ENCODE peak calls at places on chromosomes 1 and 21, in seven cellular contexts. One of them, this sample, is unnamed.

GRCh38 chr21:9839011-9839661 is 682.2 kb upstream of the TPTE start:
- DNase-seq in stromal cell of bone marrow: no peak
- DNase-seq in nucleus accumbens: no peak
- DNase-seq in activated T-cell treated with anti-CD3 and anti-CD28 coated beads, Interleukin-2, amount 50 U/mL, for 1 hour: no peak
- DNase-seq in fibroblast of lung: no peak
- DNase-seq in NCI-H2081 treated with DMSO at 0.1 percent for 48 hours: no peak
- DNase-seq in smooth muscle cell of the brain vasculature: no peak
- DNase-seq in this sample: no peak

GRCh38 chr1:108038837-108039236 is 73.9 kb upstream of the VAV3 start:
- DNase-seq in fibroblast of lung: no peak
- DNase-seq in stromal cell of bone marrow: no peak
- DNase-seq in activated T-cell treated with anti-CD3 and anti-CD28 coated beads, Interleukin-2, amount 50 U/mL, for 1 hour: no peak
- DNase-seq in NCI-H2081 treated with DMSO at 0.1 percent for 48 hours: no peak
- DNase-seq in smooth muscle cell of the brain vasculature: no peak
- DNase-seq in nucleus accumbens: no peak
- DNase-seq in this sample: no peak

GRCh38 chr1:205454903-205455335 is 926 bp downstream of the BLACAT1 start:
- DNase-seq in activated T-cell treated with anti-CD3 and anti-CD28 coated beads, Interleukin-2, amount 50 U/mL, for 1 hour: no peak
- DNase-seq in fibroblast of lung: no peak
- DNase-seq in stromal cell of bone marrow: no peak
- DNase-seq in nucleus accumbens: no peak
- DNase-seq in NCI-H2081 treated with DMSO at 0.1 percent for 48 hours: no peak
- DNase-seq in smooth muscle cell of the brain vasculature: no peak
- DNase-seq in this sample: no peak

GRCh38 chr1:244712669-244713068 is 59.7 kb downstream of the DESI2 start:
- DNase-seq in activated T-cell treated with anti-CD3 and anti-CD28 coated beads, Interleukin-2, amount 50 U/mL, for 1 hour: no peak
- DNase-seq in fibroblast of lung: no peak
- DNase-seq in nucleus accumbens: no peak
- DNase-seq in NCI-H2081 treated with DMSO at 0.1 percent for 48 hours: no peak
- DNase-seq in stromal cell of bone marrow: no peak
- DNase-seq in smooth muscle cell of the brain vasculature: no peak
- DNase-seq in this sample: no peak

GRCh38 chr1:235617808-235618207 is 31.8 kb downstream of the GNG4 start:
- DNase-seq in smooth muscle cell of the brain vasculature: no peak
- DNase-seq in activated T-cell treated with anti-CD3 and anti-CD28 coated beads, Interleukin-2, amount 50 U/mL, for 1 hour: no peak
- DNase-seq in nucleus accumbens: no peak
- DNase-seq in fibroblast of lung: peak; percentile 21
- DNase-seq in stromal cell of bone marrow: no peak
- DNase-seq in NCI-H2081 treated with DMSO at 0.1 percent for 48 hours: no peak
- DNase-seq in this sample: no peak

GRCh38 chr1:85330711-85331290 is 54.4 kb upstream of the BCL10 start:
- DNase-seq in nucleus accumbens: no peak
- DNase-seq in fibroblast of lung: peak; percentile 94
- DNase-seq in activated T-cell treated with anti-CD3 and anti-CD28 coated beads, Interleukin-2, amount 50 U/mL, for 1 hour: no peak
- DNase-seq in NCI-H2081 treated with DMSO at 0.1 percent for 48 hours: no peak
- DNase-seq in stromal cell of bone marrow: peak; percentile 80
- DNase-seq in smooth muscle cell of the brain vasculature: no peak
- DNase-seq in this sample: no peak

GRCh38 chr1:5860277-5860676 is 131.9 kb downstream of the NPHP4 start:
- DNase-seq in stromal cell of bone marrow: no peak
- DNase-seq in activated T-cell treated with anti-CD3 and anti-CD28 coated beads, Interleukin-2, amount 50 U/mL, for 1 hour: no peak
- DNase-seq in nucleus accumbens: no peak
- DNase-seq in smooth muscle cell of the brain vasculature: no peak
- DNase-seq in fibroblast of lung: no peak
- DNase-seq in NCI-H2081 treated with DMSO at 0.1 percent for 48 hours: no peak
- DNase-seq in this sample: no peak

GRCh38 chr21:43940672-43941071 is 71.4 kb upstream of the TRAPPC10 start:
- DNase-seq in fibroblast of lung: no peak
- DNase-seq in smooth muscle cell of the brain vasculature: no peak
- DNase-seq in stromal cell of bone marrow: no peak
- DNase-seq in nucleus accumbens: no peak
- DNase-seq in NCI-H2081 treated with DMSO at 0.1 percent for 48 hours: no peak
- DNase-seq in activated T-cell treated with anti-CD3 and anti-CD28 coated beads, Interleukin-2, amount 50 U/mL, for 1 hour: no peak
- DNase-seq in this sample: no peak

GRCh38 chr1:8097077-8097799 is 71.1 kb upstream of the ERRFI1 start:
- DNase-seq in smooth muscle cell of the brain vasculature: no peak
- DNase-seq in fibroblast of lung: peak; percentile 93
- DNase-seq in nucleus accumbens: no peak
- DNase-seq in stromal cell of bone marrow: peak; percentile 86
- DNase-seq in NCI-H2081 treated with DMSO at 0.1 percent for 48 hours: no peak
- DNase-seq in activated T-cell treated with anti-CD3 and anti-CD28 coated beads, Interleukin-2, amount 50 U/mL, for 1 hour: no peak
- DNase-seq in this sample: no peak

This sample was measured in GDM1.